ENCODE peak calls at places on chromosome 6, in four cellular contexts. X is A549, I is GM23338, M is SK-N-SH. J is an unnamed sample.

GRCh38 chr6:4906293-4906941 is 97.4 kb downstream of the RPP40 start:
- DNase-seq in I (no peak), M (no peak), X (no peak), J (no peak)

GRCh38 chr6:152380351-152380767 is 256.8 kb downstream of the SYNE1 start:
- DNase-seq in X (no peak), M (peak; percentile 16), I (no peak), J (no peak)

GRCh38 chr6:112842338-112842700 is 495.2 kb downstream of the RFPL4B start:
- DNase-seq in I (no peak), X (no peak), M (no peak), J (no peak)

GRCh38 chr6:134519456-134519855 is 201.5 kb upstream of the SGK1 start:
- DNase-seq in X (no peak), I (no peak), M (no peak), J (no peak)

GRCh38 chr6:31968326-31968725 is 3.6 kb downstream of the DXO start:
- DNase-seq in X (no peak), M (no peak), I (no peak), J (no peak)

GRCh38 chr6:129251669-129252376 is 368.9 kb downstream of the LAMA2 start:
- DNase-seq in X (peak; percentile 8), I (peak; percentile 82), M (peak; percentile 24), J (peak; percentile 53)

GRCh38 chr6:148343028-148343374 is 363 bp downstream of the SASH1 start:
- DNase-seq in M (no peak), X (no peak), I (peak; percentile 57), J (no peak)

GRCh38 chr6:11381801-11382513 is 149.5 kb upstream of the NEDD9 start:
- DNase-seq in M (no peak), X (no peak), I (no peak), J (no peak)

GRCh38 chr6:169321546-169321945 is 67.9 kb upstream of the THBS2 start:
- DNase-seq in X (no peak), M (no peak), I (no peak), J (no peak)

GRCh38 chr6:56767892-56768531 is 125.3 kb upstream of the DST start:
- DNase-seq in X (no peak), I (peak; percentile 36), M (no peak), J (no peak)

GRCh38 chr6:6942826-6943225 is 164.9 kb upstream of the RREB1 start:
- DNase-seq in X (no peak), I (no peak), M (no peak), J (no peak)

GRCh38 chr6:166692723-166693302 is 65.8 kb upstream of the RPS6KA2 start:
- DNase-seq in M (no peak), X (no peak), I (no peak), J (no peak)

GRCh38 chr6:43457643-43458042 is 2.3 kb upstream of the DLK2 start:
- DNase-seq in I (no peak), X (no peak), M (no peak), J (no peak)

GRCh38 chr6:143594647-143595046 is 83.1 kb upstream of the PHACTR2 start:
- DNase-seq in X (no peak), I (no peak), M (no peak), J (no peak)

GRCh38 chr6:41702771-41703494 is 32.5 kb downstream of the TFEB start:
- DNase-seq in I (no peak), X (no peak), M (no peak), J (no peak)

GRCh38 chr6:35146453-35146852 is 5.3 kb upstream of the TCP11 start:
- DNase-seq in M (peak; percentile 70), X (peak; percentile 35), I (peak; percentile 71), J (no peak)

GRCh38 chr6:103870970-103871369 is 988.7 kb downstream of the HACE1 start:
- DNase-seq in I (no peak), X (no peak), M (no peak), J (no peak)

GRCh38 chr6:150697515-150697914 is 97.8 kb downstream of the PLEKHG1 start:
- DNase-seq in X (no peak), M (no peak), I (no peak), J (no peak)

GRCh38 chr6:105424177-105424783 is 21.4 kb upstream of the PREP start:
- DNase-seq in X (peak; percentile 31), M (peak; percentile 65), I (peak; percentile 86), J (no peak)

GRCh38 chr6:15628499-15629131 is 34.2 kb downstream of the DTNBP1 start:
- DNase-seq in I (no peak), X (no peak), M (no peak), J (no peak)

GRCh38 chr6:170260686-170261085 is 30.2 kb downstream of the DLL1 start:
- DNase-seq in X (peak; percentile 26), I (no peak), M (no peak), J (no peak)

GRCh38 chr6:23111984-23112383 is 542.6 kb downstream of the HDGFL1 start:
- DNase-seq in M (no peak), X (no peak), I (no peak), J (no peak)

GRCh38 chr6:81697564-81697963 is 54.9 kb downstream of the TENT5A start:
- DNase-seq in M (no peak), I (no peak), X (no peak), J (no peak)

GRCh38 chr6:136696783-136697364 is 95.4 kb downstream of the MAP3K5 start:
- DNase-seq in M (no peak), X (no peak), I (no peak), J (no peak)

GRCh38 chr6:72272958-72273357 is 348.9 kb upstream of the KCNQ5 start:
- DNase-seq in X (no peak), I (no peak), M (no peak), J (no peak)

GRCh38 chr6:113710110-113710509 is 147.0 kb upstream of the MARCKS start:
- DNase-seq in M (no peak), I (no peak), X (no peak), J (no peak)

GRCh38 chr6:73728548-73729205 is 32.7 kb downstream of the CD109 start:
- DNase-seq in I (no peak), X (no peak), M (no peak), J (no peak)

GRCh38 chr6:41537359-41537758 is 8.8 kb upstream of the FOXP4 start:
- DNase-seq in M (no peak), X (no peak), I (no peak), J (no peak)

GRCh38 chr6:55388161-55388560 is 60.9 kb downstream of the GFRAL start:
- DNase-seq in I (no peak), X (no peak), M (no peak), J (no peak)

GRCh38 chr6:105985098-105985815 is 100.9 kb upstream of the PRDM1 start:
- DNase-seq in I (no peak), X (no peak), M (no peak), J (no peak)

GRCh38 chr6:105320766-105321165 is 82.1 kb downstream of the PREP start:
- DNase-seq in I (no peak), X (no peak), M (no peak), J (no peak)

GRCh38 chr6:130632897-130633296 is 194.3 kb upstream of the SMLR1 start:
- DNase-seq in X (no peak), M (no peak), I (peak; percentile 56), J (no peak)

GRCh38 chr6:111409430-111409829 is 73.6 kb downstream of the REV3L start:
- DNase-seq in I (no peak), X (no peak), M (no peak), J (no peak)

GRCh38 chr6:52992980-52993379 is 2.1 kb downstream of the GSTA4 start:
- DNase-seq in M (no peak), X (no peak), I (no peak), J (no peak)

DNA sequence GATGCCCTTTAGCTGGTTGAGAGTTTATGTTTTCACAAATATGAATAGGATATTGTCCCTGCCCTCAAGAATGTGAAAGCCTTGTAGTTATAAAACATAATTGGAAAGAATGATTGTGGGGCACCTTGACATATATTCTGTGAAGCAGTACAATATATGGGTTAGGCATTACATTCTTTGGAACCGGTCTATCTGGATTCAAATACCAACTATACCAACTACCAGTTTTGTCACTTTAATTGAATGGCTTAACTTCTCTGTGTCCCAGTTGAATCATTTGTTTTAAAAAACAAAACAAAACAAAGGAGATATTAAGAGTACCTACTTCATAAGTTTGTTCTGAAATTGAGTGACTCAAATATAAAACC is 146.5 kb downstream of the TBC1D32 start:
- DNase-seq in M (no peak), I (no peak), X (no peak), J (no peak)
- TF ChIP-seq REST in M (no peak), I (no peak), X (no peak), J (no peak)

GRCh38 chr6:141846639-141847038 is 286.1 kb upstream of the GJE1 start:
- DNase-seq in M (no peak), I (no peak), X (no peak), J (no peak)

GRCh38 chr6:141848029-141848890 is 284.5 kb upstream of the GJE1 start:
- DNase-seq in M (no peak), X (no peak), I (no peak), J (no peak)

GRCh38 chr6:141851063-141851462 is 281.7 kb upstream of the GJE1 start:
- DNase-seq in X (no peak), M (no peak), I (no peak), J (no peak)
- TF ChIP-seq REST in X (peak; percentile 47), M (peak; percentile 87), I (no peak), J (peak; percentile 54)

GRCh38 chr6:160992323-160993314 is 1.1 kb downstream of the MAP3K4 start:
- DNase-seq in I (peak; percentile 81), M (peak; percentile 69), X (peak; percentile 51), J (peak; percentile 58)
- TF ChIP-seq REST in I (no peak), M (no peak), X (no peak), J (no peak)

DNA sequence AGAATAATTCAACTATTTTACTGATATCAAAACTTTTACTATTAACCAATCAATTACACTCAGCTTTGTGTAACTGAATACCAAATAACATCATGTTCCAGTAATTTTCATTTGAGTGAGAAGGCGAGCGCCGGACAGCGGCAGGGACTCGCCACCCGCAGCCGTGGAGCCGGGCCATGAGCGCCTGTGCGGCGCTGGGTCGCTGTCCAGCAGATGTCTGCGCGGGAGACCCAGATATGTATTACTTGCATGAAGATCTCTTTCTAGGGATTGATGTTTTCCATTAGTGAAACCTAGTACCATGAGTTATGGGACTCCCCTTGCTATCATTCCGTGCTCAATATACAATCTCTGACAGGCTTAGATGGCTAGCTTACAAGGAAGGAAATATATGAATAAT is 245.1 kb upstream of the PRSS16 start:
- DNase-seq in I (no peak), M (no peak), X (no peak), J (no peak)
- TF ChIP-seq REST in I (peak; percentile 17), M (no peak), X (no peak), J (no peak)

DNA sequence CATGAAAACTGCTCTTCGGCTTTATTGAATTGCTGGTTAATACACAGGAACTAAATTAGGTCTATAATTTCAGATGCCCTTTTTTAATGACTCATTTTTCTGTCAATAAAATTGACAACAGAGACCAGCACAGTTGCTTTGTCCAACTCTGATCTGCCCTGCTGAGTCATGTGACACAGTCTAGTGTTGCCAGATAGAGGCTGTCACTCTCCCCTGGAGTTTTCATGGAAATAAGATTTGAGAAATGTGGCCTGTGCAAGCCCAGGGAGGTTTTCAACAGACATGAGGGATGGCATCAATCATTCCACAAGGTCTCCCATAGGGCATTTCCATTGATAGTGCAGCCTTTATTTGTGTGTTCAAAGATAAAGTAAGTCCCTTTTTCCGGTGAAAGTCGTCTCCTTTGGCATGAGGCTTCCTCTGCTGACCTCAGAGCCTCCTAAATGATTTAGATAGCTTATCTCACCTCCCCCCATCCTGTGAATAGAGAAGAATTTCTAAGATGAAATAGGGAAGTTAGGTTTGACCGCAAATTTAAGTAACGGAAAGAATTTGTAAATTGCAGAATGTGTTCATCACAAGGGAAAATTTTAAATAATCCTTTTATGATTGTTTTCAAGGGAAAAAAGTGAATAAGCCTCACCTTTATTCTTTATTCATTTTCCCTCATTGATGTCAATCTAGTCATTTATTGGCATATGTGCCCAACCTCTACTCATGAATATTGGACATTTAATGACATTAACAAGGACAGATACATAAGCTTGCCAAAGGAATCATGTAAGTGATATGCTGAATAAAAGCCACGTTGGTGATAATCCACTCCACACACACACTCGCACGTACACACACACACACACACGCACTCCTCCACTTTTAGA is 277.7 kb downstream of the ADGB start:
- DNase-seq in X (no peak), I (no peak), M (no peak), J (no peak)
- TF ChIP-seq REST in X (no peak), I (no peak), M (no peak), J (no peak)